ENCODE peak calls at places on chromosomes 1 and 21, in four cellular contexts. H, L, Y and A are unnamed samples.

GRCh38 chr1:11886986-11887665 is 28.4 kb upstream of the NPPB start:
- DNase-seq in H (no peak), L (no peak), Y (no peak), A (no peak)

GRCh38 chr1:24910751-24911650 is 19.1 kb downstream of the RUNX3 start:
- DNase-seq in H (peak; percentile 42), L (no peak), Y (no peak), A (peak; percentile 93)

GRCh38 chr1:215002471-215002870 is 80.1 kb upstream of the KCNK2 start:
- DNase-seq in H (no peak), L (no peak), Y (no peak), A (no peak)

GRCh38 chr1:85465099-85465790 is at the start of gene DDAH1:
- DNase-seq in H (no peak), L (no peak), Y (peak; percentile 72), A (peak; percentile 29)

GRCh38 chr1:59375321-59376220 is 78.7 kb downstream of the FGGY start:
- DNase-seq in H (no peak), L (no peak), Y (no peak), A (no peak)

GRCh38 chr1:221430133-221430960 is 311.5 kb downstream of the DUSP10 start:
- DNase-seq in H (no peak), L (no peak), Y (no peak), A (no peak)

GRCh38 chr1:212688338-212689047 is 11.1 kb downstream of the BATF3 start:
- DNase-seq in H (no peak), L (no peak), Y (no peak), A (no peak)

GRCh38 chr1:9416506-9416905 is 122.8 kb upstream of the SLC25A33 start:
- DNase-seq in H (no peak), L (no peak), Y (no peak), A (no peak)

GRCh38 chr1:46747683-46748288 is 28.9 kb upstream of the EFCAB14 start:
- DNase-seq in H (peak; percentile 70), L (no peak), Y (peak; percentile 68), A (peak; percentile 49)

GRCh38 chr1:231761747-231762541 is 135.4 kb downstream of the DISC1 start:
- DNase-seq in H (no peak), L (no peak), Y (no peak), A (no peak)

GRCh38 chr1:42983253-42983652 is 24.6 kb upstream of the SLC2A1 start:
- DNase-seq in H (no peak), L (no peak), Y (no peak), A (no peak)

GRCh38 chr1:17886361-17886760 is 131.2 kb downstream of the ACTL8 start:
- DNase-seq in H (no peak), L (no peak), Y (no peak), A (no peak)

GRCh38 chr1:46539968-46540367 is 11.5 kb downstream of the KNCN start:
- DNase-seq in H (no peak), L (no peak), Y (no peak), A (no peak)

GRCh38 chr1:157499516-157499915 is 52.8 kb downstream of the FCRL5 start:
- DNase-seq in H (no peak), L (no peak), Y (no peak), A (no peak)

GRCh38 chr1:183806086-183806485 is 1.2 kb downstream of the RGL1 start:
- DNase-seq in H (no peak), L (no peak), Y (no peak), A (no peak)

GRCh38 chr1:155983191-155984023 is 5.1 kb upstream of the ARHGEF2 start:
- DNase-seq in H (peak; percentile 65), L (no peak), Y (no peak), A (peak; percentile 44)

GRCh38 chr21:35508389-35508888 is 459.3 kb upstream of the RUNX1 start:
- DNase-seq in H (peak; percentile 84), L (no peak), Y (peak; percentile 39), A (peak; percentile 72)

GRCh38 chr1:211635602-211636205 is 39.7 kb downstream of the NEK2 start:
- DNase-seq in H (no peak), L (no peak), Y (no peak), A (no peak)

GRCh38 chr1:174134000-174134659 is 25.2 kb upstream of the RABGAP1L start:
- DNase-seq in H (no peak), L (no peak), Y (no peak), A (no peak)
- TF ChIP-seq ETV6 in H (no peak), L (no peak), Y (no peak), A (no peak)

DNA sequence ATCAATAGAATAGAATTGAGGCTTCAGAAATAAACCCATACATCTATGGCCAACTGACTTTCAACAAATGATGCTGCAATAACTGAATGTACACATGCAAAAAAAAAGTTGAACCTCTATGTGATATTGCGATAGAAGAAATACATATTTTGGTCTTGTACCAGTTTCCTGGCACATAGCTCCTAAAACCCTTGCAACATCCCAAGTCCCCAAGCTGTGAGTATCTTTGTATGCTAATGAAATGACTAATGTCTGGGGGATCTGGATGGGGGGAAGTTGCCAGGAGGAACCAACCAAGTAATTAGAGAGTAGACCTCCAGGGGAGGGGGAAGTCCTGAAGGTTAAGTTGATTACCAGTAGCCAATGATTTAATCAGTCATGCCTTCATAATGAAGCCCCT is 24.4 kb downstream of the BLZF1 start:
- DNase-seq in H (no peak), L (no peak), Y (no peak), A (no peak)
- TF ChIP-seq CREM in H (no peak), L (no peak), Y (no peak), A (no peak)

GRCh38 chr1:37602750-37603694 is 7.3 kb upstream of the GNL2 start:
- DNase-seq in H (peak; percentile 68), L (no peak), Y (peak; percentile 43), A (peak; percentile 59)
- TF ChIP-seq ETV6 in H (no peak), L (no peak), Y (no peak), A (no peak)

DNA sequence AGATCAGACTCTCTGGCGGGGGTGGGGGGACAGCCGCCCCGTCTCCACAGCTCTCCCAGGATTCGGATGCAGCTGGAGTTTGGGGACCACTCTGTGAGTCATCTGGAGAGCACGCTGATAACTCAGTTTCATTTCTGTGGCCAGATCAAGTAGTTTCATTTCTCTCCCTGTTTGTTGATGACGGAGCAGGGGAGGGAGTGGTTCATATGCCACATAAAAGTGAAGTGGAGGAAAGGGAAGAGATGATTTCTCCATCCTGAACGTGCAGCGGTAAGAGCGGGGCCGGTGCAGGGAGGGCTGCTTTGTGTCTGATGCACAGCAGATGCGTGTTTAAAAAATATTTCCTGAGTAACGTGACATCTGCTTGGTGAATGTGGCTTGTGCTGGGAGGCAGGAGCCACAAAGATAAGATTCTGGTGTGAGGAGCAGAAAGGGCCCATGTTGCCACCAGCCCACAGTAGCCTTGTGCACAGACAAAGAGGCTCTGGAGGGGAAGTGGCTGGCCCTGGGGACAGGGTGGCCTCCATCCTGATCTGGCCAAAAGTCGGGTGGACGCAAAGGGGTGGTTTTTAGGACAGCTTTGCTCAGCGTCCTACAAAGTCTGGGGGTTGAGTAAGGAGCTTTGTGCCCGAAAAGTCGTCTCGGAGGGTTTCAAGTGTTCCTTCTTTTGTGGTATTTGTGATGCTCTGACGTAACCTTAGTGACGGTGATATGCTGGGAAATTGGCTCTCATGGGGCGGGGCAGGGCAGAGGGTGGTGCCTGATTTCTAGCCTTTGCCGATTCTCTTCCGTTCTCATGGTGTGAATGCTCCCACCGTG is at the start of gene MX2:
- DNase-seq in H (no peak), L (peak; percentile 91), Y (no peak), A (peak; percentile 35)
- TF ChIP-seq CREM in H (no peak), L (peak; percentile 90), Y (no peak), A (no peak)